ENCODE peak calls at places on chromosomes 7 and 10, in five cellular contexts. Q, P, I, M and C are unnamed samples.
A peak's percentile ranks its signal among the peaks of the same experiment; 100 is the strongest.

GRCh38 chr7:111734955-111735660 is 172.8 kb upstream of the IMMP2L start:
- DNase-seq in Q (no peak), P (peak; percentile 41), I (no peak), M (no peak), C (no peak)

GRCh38 chr10:133158756-133159610 is 1.0 kb upstream of the KNDC1 start:
- DNase-seq in Q (no peak), P (no peak), I (peak; percentile 57), M (no peak), C (no peak)

GRCh38 chr7:159140170-159140910 is 4.3 kb downstream of the VIPR2 start:
- DNase-seq in Q (no peak), P (no peak), I (no peak), M (no peak), C (no peak)

GRCh38 chr10:86262671-86263165 is 103.9 kb downstream of the GRID1 start:
- DNase-seq in Q (no peak), P (no peak), I (peak; percentile 26), M (no peak), C (no peak)

GRCh38 chr7:43604251-43604650 is 21.3 kb downstream of the STK17A start:
- DNase-seq in Q (no peak), P (no peak), I (no peak), M (no peak), C (no peak)

GRCh38 chr7:147438216-147438615 is 1152.3 kb upstream of the C7orf33 start:
- DNase-seq in Q (no peak), P (no peak), I (no peak), M (peak; percentile 46), C (no peak)

GRCh38 chr7:98211221-98211675 is at the start of gene BHLHA15:
- DNase-seq in Q (no peak), P (no peak), I (peak; percentile 72), M (no peak), C (no peak)

GRCh38 chr10:131816157-131816775 is 84.5 kb upstream of the PPP2R2D start:
- DNase-seq in Q (no peak), P (no peak), I (no peak), M (no peak), C (no peak)

GRCh38 chr10:71671983-71672535 is 47.5 kb downstream of the C10orf105 start:
- DNase-seq in Q (no peak), P (no peak), I (no peak), M (no peak), C (no peak)

GRCh38 chr7:88361357-88361756 is 54.7 kb upstream of the STEAP4 start:
- DNase-seq in Q (no peak), P (no peak), I (no peak), M (no peak), C (no peak)

GRCh38 chr7:126450269-126450671 is 802.5 kb downstream of the GRM8 start:
- DNase-seq in Q (no peak), P (no peak), I (no peak), M (no peak), C (no peak)

GRCh38 chr7:158276414-158277218 is 311.0 kb downstream of the PTPRN2 start:
- DNase-seq in Q (no peak), P (no peak), I (no peak), M (no peak), C (no peak)

GRCh38 chr10:6542999-6543430 is 37.1 kb downstream of the PRKCQ start:
- DNase-seq in Q (no peak), P (no peak), I (no peak), M (no peak), C (no peak)

GRCh38 chr7:30285067-30285530 is 702 bp downstream of the ZNRF2 start:
- DNase-seq in Q (no peak), P (peak; percentile 24), I (peak; percentile 81), M (peak; percentile 8), C (peak; percentile 78)

GRCh38 chr10:26938578-26938977 is 77.8 kb upstream of the ABI1 start:
- DNase-seq in Q (no peak), P (no peak), I (no peak), M (no peak), C (no peak)

GRCh38 chr7:44162785-44163395 is 21.8 kb upstream of the MYL7 start:
- DNase-seq in Q (no peak), P (no peak), I (no peak), M (no peak), C (no peak)

GRCh38 chr10:127587668-127588395 is 38.7 kb downstream of the NPS start:
- DNase-seq in Q (no peak), P (no peak), I (no peak), M (no peak), C (no peak)

GRCh38 chr7:29914180-29914579 is 75.4 kb downstream of the SCRN1 start:
- DNase-seq in Q (no peak), P (no peak), I (no peak), M (no peak), C (no peak)

GRCh38 chr7:158613481-158613880 is 25.9 kb upstream of the PTPRN2 start:
- DNase-seq in Q (no peak), P (no peak), I (no peak), M (no peak), C (peak; percentile 98)

GRCh38 chr7:69608049-69608448 is 9.8 kb downstream of the AUTS2 start:
- DNase-seq in Q (no peak), P (no peak), I (peak; percentile 13), M (no peak), C (no peak)

GRCh38 chr10:86968271-86968993 is at the start of gene ADIRF:
- DNase-seq in Q (no peak), P (no peak), I (no peak), M (no peak), C (no peak)

GRCh38 chr10:119470920-119471702 is 71.4 kb downstream of the RGS10 start:
- DNase-seq in Q (no peak), P (no peak), I (no peak), M (no peak), C (no peak)

GRCh38 chr10:99520040-99520803 is 12.5 kb upstream of the NKX2-3 start:
- DNase-seq in Q (no peak), P (no peak), I (peak; percentile 55), M (no peak), C (no peak)

GRCh38 chr10:24891823-24892222 is 60.6 kb downstream of the PRTFDC1 start:
- DNase-seq in Q (no peak), P (peak; percentile 82), I (no peak), M (peak; percentile 92), C (no peak)

DNA sequence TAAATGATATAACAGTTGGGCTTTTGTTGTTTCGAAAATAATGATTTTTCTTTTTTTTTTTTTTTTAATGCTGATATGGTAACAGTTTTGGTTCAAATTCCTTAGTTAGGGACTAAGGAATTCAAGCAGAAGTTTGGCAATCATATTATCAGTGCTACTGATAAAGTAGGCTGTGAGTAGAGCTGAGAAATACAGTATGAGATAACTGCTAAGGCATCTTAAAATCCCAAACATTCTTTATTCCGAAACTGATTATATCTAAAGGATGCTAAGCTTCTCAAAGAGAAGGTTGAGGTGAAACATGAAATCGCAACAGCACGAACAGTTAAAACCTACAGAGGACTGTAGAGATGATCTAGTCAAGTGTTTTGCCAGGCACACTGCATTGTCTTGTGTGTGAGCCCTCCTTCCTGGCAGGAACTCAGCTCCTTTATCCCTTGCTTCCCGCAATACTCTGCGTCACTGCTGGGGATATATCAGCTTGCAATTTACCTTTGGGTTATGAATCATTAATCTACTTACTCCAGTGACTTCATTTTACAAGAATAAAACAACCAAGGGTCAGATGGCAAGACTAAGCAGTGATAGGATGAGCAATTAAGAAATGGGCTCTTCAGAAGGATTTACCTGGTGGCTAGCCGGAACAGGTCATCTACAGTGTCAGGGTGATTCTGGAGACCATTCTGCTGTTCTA is 36.7 kb downstream of the IRF5 start:
- DNase-seq in Q (no peak), P (no peak), I (no peak), M (peak; percentile 45), C (no peak)
- H3K36me3 ChIP-seq in Q (peaks cover 21% of the 10 kb centered on the region), P (peaks cover 7% of the 10 kb centered on the region), I (peaks cover 10% of the 10 kb centered on the region), M (peaks cover 32% of the 10 kb centered on the region), C (peaks cover 57% of the 10 kb centered on the region)

DNA sequence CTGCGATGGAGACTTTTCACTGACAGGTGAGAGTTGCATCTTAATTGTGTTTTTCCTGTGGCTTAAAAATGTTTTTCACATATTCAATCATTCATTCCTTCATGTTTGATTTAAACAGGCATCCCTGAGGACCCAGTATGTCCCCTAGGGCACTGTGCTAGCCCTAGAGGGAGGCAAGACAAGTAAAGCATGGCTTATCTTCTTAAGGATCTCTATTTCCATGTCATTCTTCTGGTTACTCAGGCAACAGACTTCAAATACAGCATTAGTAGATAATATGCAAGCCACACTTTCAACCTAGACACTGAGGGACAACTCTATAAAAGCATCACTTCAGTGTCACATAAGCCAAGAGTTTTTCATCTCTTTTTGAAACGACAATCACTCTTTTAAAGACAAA is 29.2 kb downstream of the CDK1 start:
- DNase-seq in Q (no peak), P (no peak), I (no peak), M (no peak), C (no peak)
- H3K4me2 ChIP-seq in Q (no peak overlapping the region), P (no peak overlapping the region), I (no peak overlapping the region), M (no peak overlapping the region), C (no peak overlapping the region)

DNA sequence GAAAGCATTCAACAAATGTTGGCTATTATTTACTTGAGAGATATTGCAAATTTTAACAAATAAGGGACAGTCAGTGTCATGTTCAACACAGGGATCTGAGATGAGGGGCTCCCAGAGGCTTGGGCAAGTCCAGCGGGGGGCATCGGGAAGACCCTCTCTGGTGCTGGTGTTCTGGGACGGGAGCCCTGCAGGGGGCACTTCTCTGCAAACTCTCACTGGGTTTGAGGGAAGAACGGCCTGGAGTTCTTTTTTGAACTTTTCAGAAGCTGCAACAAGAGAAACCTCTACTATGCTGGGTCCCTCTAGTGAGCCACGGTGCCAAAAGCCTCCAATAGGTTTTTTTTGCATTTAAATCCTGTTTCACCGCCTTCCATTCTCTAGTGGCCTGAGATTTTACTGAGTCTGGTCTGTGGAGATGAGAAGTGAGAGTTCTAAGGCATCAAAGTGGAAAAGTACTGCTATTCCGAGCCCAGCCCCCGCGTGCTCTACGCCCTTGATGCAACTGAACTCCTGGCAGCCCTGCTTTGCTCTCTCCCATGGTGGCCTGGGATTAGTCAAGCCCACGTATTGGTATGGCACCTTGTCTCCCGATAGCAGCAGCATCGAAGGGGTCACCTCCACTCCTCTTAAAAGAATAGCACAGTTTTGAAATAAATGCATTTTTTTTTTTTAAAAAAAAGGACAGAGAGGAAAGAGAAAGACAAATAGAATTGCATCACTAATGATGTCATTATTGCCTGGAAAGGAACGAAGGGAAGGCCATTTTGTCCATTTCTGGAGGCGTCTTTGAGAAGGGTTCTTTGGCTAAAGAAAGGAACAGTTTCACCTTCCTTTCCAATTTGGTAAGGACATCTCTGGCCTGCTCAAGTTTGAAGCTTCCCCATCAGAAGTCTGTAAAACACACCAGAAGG is 43.5 kb downstream of the CLEC2L start:
- DNase-seq in Q (no peak), P (no peak), I (no peak), M (no peak), C (no peak)
- H3K36me3 ChIP-seq in Q (peaks cover 3% of the 10 kb centered on the region), P (peaks cover 1% of the 10 kb centered on the region), I (no peaks in the 10 kb centered on the region), M (peaks cover 68% of the 10 kb centered on the region), C (no peaks in the 10 kb centered on the region)

GRCh38 chr7:25066253-25066652 is 58.8 kb downstream of the CYCS start:
- DNase-seq in Q (no peak), P (no peak), I (no peak), M (no peak), C (no peak)

GRCh38 chr7:25069900-25070443 is 55.1 kb downstream of the CYCS start:
- DNase-seq in Q (peak; percentile 65), P (peak; percentile 90), I (peak; percentile 90), M (peak; percentile 88), C (peak; percentile 90)

GRCh38 chr7:25073451-25073850 is 51.6 kb downstream of the CYCS start:
- DNase-seq in Q (no peak), P (peak; percentile 52), I (no peak), M (peak; percentile 86), C (no peak)

DNA sequence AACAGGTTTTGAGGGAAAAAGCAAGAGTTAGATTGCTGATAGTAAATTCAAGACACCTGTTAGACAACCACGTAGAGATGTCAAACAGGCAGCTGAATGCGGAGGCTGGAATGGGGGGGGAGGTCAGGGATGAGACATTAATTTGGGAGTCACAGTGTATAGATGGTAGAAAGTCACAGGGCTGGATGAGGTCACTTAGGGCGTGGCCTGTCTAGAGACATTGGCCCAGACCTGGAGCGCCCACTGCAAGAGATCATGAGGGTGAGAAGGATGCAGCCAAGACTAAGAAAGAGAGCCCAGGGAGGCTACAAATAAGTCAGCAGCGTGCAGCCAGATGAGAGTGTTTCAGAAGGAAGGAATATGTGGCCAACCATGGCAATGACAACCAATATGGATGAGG is 56.2 kb downstream of the CYCS start:
- DNase-seq in Q (no peak), P (no peak), I (no peak), M (no peak), C (no peak)
- H3K4me2 ChIP-seq in Q (no peak overlapping the region), P (no peak overlapping the region), I (no peak overlapping the region), M (no peak overlapping the region), C (no peak overlapping the region)